ENCODE peak calls at places on chromosomes 5 and 9, in eight cellular contexts. One of them, this sample, is unnamed.

GRCh38 chr9:131757549-131757948 is 17.7 kb upstream of the RAPGEF1 start:
- DNase-seq in stimulated activated CD4-positive, alpha-beta T cell treated with anti-CD3 and anti-CD28 coated beads, Interleukin-2, amount 100 ng/mL, for 48 hours: no peak
- DNase-seq in midbrain: no peak
- DNase-seq in GM10248: no peak
- DNase-seq in thyroid gland: no peak
- DNase-seq in stimulated activated naive B cell treated with anti-CD40 and anti-IgM and Interleukin-4, amounts not matched to agents 10 μg/mL and 1 μg/mL and 100 μg/mL, for 72 hours: no peak
- DNase-seq in IMR-90: no peak
- DNase-seq in NAMALWA: no peak
- DNase-seq in this sample: no peak

GRCh38 chr5:140982083-140982716 is 15.9 kb downstream of the PCDHAC2 start:
- DNase-seq in midbrain: no peak
- DNase-seq in thyroid gland: no peak
- DNase-seq in GM10248: no peak
- DNase-seq in NAMALWA: no peak
- DNase-seq in IMR-90: no peak
- DNase-seq in stimulated activated CD4-positive, alpha-beta T cell treated with anti-CD3 and anti-CD28 coated beads, Interleukin-2, amount 100 ng/mL, for 48 hours: no peak
- DNase-seq in stimulated activated naive B cell treated with anti-CD40 and anti-IgM and Interleukin-4, amounts not matched to agents 10 μg/mL and 1 μg/mL and 100 μg/mL, for 72 hours: no peak
- DNase-seq in this sample: no peak

GRCh38 chr9:5489630-5490484 is 20.5 kb upstream of the PDCD1LG2 start:
- DNase-seq in stimulated activated CD4-positive, alpha-beta T cell treated with anti-CD3 and anti-CD28 coated beads, Interleukin-2, amount 100 ng/mL, for 48 hours: no peak
- DNase-seq in IMR-90: no peak
- DNase-seq in midbrain: no peak
- DNase-seq in NAMALWA: no peak
- DNase-seq in stimulated activated naive B cell treated with anti-CD40 and anti-IgM and Interleukin-4, amounts not matched to agents 10 μg/mL and 1 μg/mL and 100 μg/mL, for 72 hours: no peak
- DNase-seq in thyroid gland: no peak
- DNase-seq in GM10248: no peak
- DNase-seq in this sample: no peak

GRCh38 chr5:21263361-21263760 is 1275.4 kb upstream of the CDH18 start:
- DNase-seq in midbrain: no peak
- DNase-seq in stimulated activated naive B cell treated with anti-CD40 and anti-IgM and Interleukin-4, amounts not matched to agents 10 μg/mL and 1 μg/mL and 100 μg/mL, for 72 hours: no peak
- DNase-seq in GM10248: no peak
- DNase-seq in NAMALWA: no peak
- DNase-seq in thyroid gland: no peak
- DNase-seq in IMR-90: no peak
- DNase-seq in stimulated activated CD4-positive, alpha-beta T cell treated with anti-CD3 and anti-CD28 coated beads, Interleukin-2, amount 100 ng/mL, for 48 hours: no peak
- DNase-seq in this sample: no peak

GRCh38 chr9:124457887-124458431 is 7.7 kb downstream of the ADGRD2 start:
- DNase-seq in midbrain: no peak
- DNase-seq in NAMALWA: no peak
- DNase-seq in thyroid gland: no peak
- DNase-seq in stimulated activated CD4-positive, alpha-beta T cell treated with anti-CD3 and anti-CD28 coated beads, Interleukin-2, amount 100 ng/mL, for 48 hours: no peak
- DNase-seq in stimulated activated naive B cell treated with anti-CD40 and anti-IgM and Interleukin-4, amounts not matched to agents 10 μg/mL and 1 μg/mL and 100 μg/mL, for 72 hours: no peak
- DNase-seq in GM10248: no peak
- DNase-seq in IMR-90: no peak
- DNase-seq in this sample: no peak

GRCh38 chr5:15757103-15757502 is 257.1 kb downstream of the FBXL7 start:
- DNase-seq in GM10248: no peak
- DNase-seq in thyroid gland: no peak
- DNase-seq in stimulated activated naive B cell treated with anti-CD40 and anti-IgM and Interleukin-4, amounts not matched to agents 10 μg/mL and 1 μg/mL and 100 μg/mL, for 72 hours: no peak
- DNase-seq in stimulated activated CD4-positive, alpha-beta T cell treated with anti-CD3 and anti-CD28 coated beads, Interleukin-2, amount 100 ng/mL, for 48 hours: no peak
- DNase-seq in midbrain: no peak
- DNase-seq in NAMALWA: no peak
- DNase-seq in IMR-90: peak; percentile 64
- DNase-seq in this sample: no peak

GRCh38 chr9:120109242-120109641 is 470.7 kb downstream of the CDK5RAP2 start:
- DNase-seq in stimulated activated CD4-positive, alpha-beta T cell treated with anti-CD3 and anti-CD28 coated beads, Interleukin-2, amount 100 ng/mL, for 48 hours: no peak
- DNase-seq in stimulated activated naive B cell treated with anti-CD40 and anti-IgM and Interleukin-4, amounts not matched to agents 10 μg/mL and 1 μg/mL and 100 μg/mL, for 72 hours: no peak
- DNase-seq in GM10248: no peak
- DNase-seq in thyroid gland: no peak
- DNase-seq in NAMALWA: peak; percentile 22
- DNase-seq in IMR-90: no peak
- DNase-seq in midbrain: no peak
- DNase-seq in this sample: no peak

GRCh38 chr5:78627175-78627574 is 21.4 kb downstream of the LHFPL2 start:
- DNase-seq in midbrain: peak; percentile 54
- DNase-seq in stimulated activated naive B cell treated with anti-CD40 and anti-IgM and Interleukin-4, amounts not matched to agents 10 μg/mL and 1 μg/mL and 100 μg/mL, for 72 hours: no peak
- DNase-seq in IMR-90: no peak
- DNase-seq in stimulated activated CD4-positive, alpha-beta T cell treated with anti-CD3 and anti-CD28 coated beads, Interleukin-2, amount 100 ng/mL, for 48 hours: no peak
- DNase-seq in GM10248: no peak
- DNase-seq in thyroid gland: no peak
- DNase-seq in NAMALWA: no peak
- DNase-seq in this sample: no peak

GRCh38 chr9:84258371-84258770 is 82.2 kb downstream of the SLC28A3 start:
- DNase-seq in midbrain: no peak
- DNase-seq in NAMALWA: no peak
- DNase-seq in thyroid gland: peak; percentile 10
- DNase-seq in GM10248: no peak
- DNase-seq in stimulated activated CD4-positive, alpha-beta T cell treated with anti-CD3 and anti-CD28 coated beads, Interleukin-2, amount 100 ng/mL, for 48 hours: no peak
- DNase-seq in stimulated activated naive B cell treated with anti-CD40 and anti-IgM and Interleukin-4, amounts not matched to agents 10 μg/mL and 1 μg/mL and 100 μg/mL, for 72 hours: no peak
- DNase-seq in IMR-90: no peak
- DNase-seq in this sample: no peak

GRCh38 chr9:129338701-129339445 is 160.8 kb upstream of the IER5L start:
- DNase-seq in midbrain: no peak
- DNase-seq in IMR-90: peak; percentile 78
- DNase-seq in stimulated activated CD4-positive, alpha-beta T cell treated with anti-CD3 and anti-CD28 coated beads, Interleukin-2, amount 100 ng/mL, for 48 hours: no peak
- DNase-seq in NAMALWA: no peak
- DNase-seq in thyroid gland: no peak
- DNase-seq in GM10248: no peak
- DNase-seq in stimulated activated naive B cell treated with anti-CD40 and anti-IgM and Interleukin-4, amounts not matched to agents 10 μg/mL and 1 μg/mL and 100 μg/mL, for 72 hours: no peak
- DNase-seq in this sample: no peak

GRCh38 chr5:129716235-129717030 is 31.5 kb upstream of the MINAR2 start:
- DNase-seq in stimulated activated CD4-positive, alpha-beta T cell treated with anti-CD3 and anti-CD28 coated beads, Interleukin-2, amount 100 ng/mL, for 48 hours: no peak
- DNase-seq in NAMALWA: no peak
- DNase-seq in GM10248: no peak
- DNase-seq in IMR-90: no peak
- DNase-seq in thyroid gland: no peak
- DNase-seq in stimulated activated naive B cell treated with anti-CD40 and anti-IgM and Interleukin-4, amounts not matched to agents 10 μg/mL and 1 μg/mL and 100 μg/mL, for 72 hours: no peak
- DNase-seq in midbrain: no peak
- DNase-seq in this sample: no peak

GRCh38 chr5:157544623-157544989 is 31.0 kb downstream of the ADAM19 start:
- DNase-seq in thyroid gland: no peak
- DNase-seq in NAMALWA: no peak
- DNase-seq in stimulated activated CD4-positive, alpha-beta T cell treated with anti-CD3 and anti-CD28 coated beads, Interleukin-2, amount 100 ng/mL, for 48 hours: no peak
- DNase-seq in midbrain: no peak
- DNase-seq in IMR-90: no peak
- DNase-seq in GM10248: no peak
- DNase-seq in stimulated activated naive B cell treated with anti-CD40 and anti-IgM and Interleukin-4, amounts not matched to agents 10 μg/mL and 1 μg/mL and 100 μg/mL, for 72 hours: no peak
- DNase-seq in this sample: no peak

GRCh38 chr5:83576341-83576740 is 104.8 kb downstream of the VCAN start:
- DNase-seq in stimulated activated CD4-positive, alpha-beta T cell treated with anti-CD3 and anti-CD28 coated beads, Interleukin-2, amount 100 ng/mL, for 48 hours: no peak
- DNase-seq in GM10248: no peak
- DNase-seq in thyroid gland: no peak
- DNase-seq in stimulated activated naive B cell treated with anti-CD40 and anti-IgM and Interleukin-4, amounts not matched to agents 10 μg/mL and 1 μg/mL and 100 μg/mL, for 72 hours: no peak
- DNase-seq in IMR-90: peak; percentile 52
- DNase-seq in NAMALWA: no peak
- DNase-seq in midbrain: no peak
- DNase-seq in this sample: no peak

GRCh38 chr9:71853084-71853483 is 57.9 kb downstream of the ABHD17B start:
- DNase-seq in midbrain: no peak
- DNase-seq in NAMALWA: no peak
- DNase-seq in stimulated activated naive B cell treated with anti-CD40 and anti-IgM and Interleukin-4, amounts not matched to agents 10 μg/mL and 1 μg/mL and 100 μg/mL, for 72 hours: no peak
- DNase-seq in stimulated activated CD4-positive, alpha-beta T cell treated with anti-CD3 and anti-CD28 coated beads, Interleukin-2, amount 100 ng/mL, for 48 hours: no peak
- DNase-seq in thyroid gland: no peak
- DNase-seq in GM10248: no peak
- DNase-seq in IMR-90: no peak
- DNase-seq in this sample: no peak

GRCh38 chr9:93252781-93253530 is 69.0 kb downstream of the WNK2 start:
- DNase-seq in midbrain: no peak
- DNase-seq in stimulated activated naive B cell treated with anti-CD40 and anti-IgM and Interleukin-4, amounts not matched to agents 10 μg/mL and 1 μg/mL and 100 μg/mL, for 72 hours: no peak
- DNase-seq in GM10248: no peak
- DNase-seq in stimulated activated CD4-positive, alpha-beta T cell treated with anti-CD3 and anti-CD28 coated beads, Interleukin-2, amount 100 ng/mL, for 48 hours: no peak
- DNase-seq in thyroid gland: no peak
- DNase-seq in IMR-90: no peak
- DNase-seq in NAMALWA: no peak
- DNase-seq in this sample: no peak

GRCh38 chr5:57298985-57299491 is 125.2 kb downstream of the GPBP1 start:
- DNase-seq in stimulated activated naive B cell treated with anti-CD40 and anti-IgM and Interleukin-4, amounts not matched to agents 10 μg/mL and 1 μg/mL and 100 μg/mL, for 72 hours: peak; percentile 17
- DNase-seq in NAMALWA: peak; percentile 66
- DNase-seq in stimulated activated CD4-positive, alpha-beta T cell treated with anti-CD3 and anti-CD28 coated beads, Interleukin-2, amount 100 ng/mL, for 48 hours: peak; percentile 31
- DNase-seq in midbrain: peak; percentile 80
- DNase-seq in IMR-90: peak; percentile 86
- DNase-seq in GM10248: peak; percentile 29
- DNase-seq in thyroid gland: peak; percentile 35
- DNase-seq in this sample: peak; percentile 54

GRCh38 chr5:79934681-79935080 is 56.4 kb downstream of the MTX3 start:
- DNase-seq in stimulated activated CD4-positive, alpha-beta T cell treated with anti-CD3 and anti-CD28 coated beads, Interleukin-2, amount 100 ng/mL, for 48 hours: no peak
- DNase-seq in NAMALWA: no peak
- DNase-seq in GM10248: no peak
- DNase-seq in thyroid gland: no peak
- DNase-seq in IMR-90: no peak
- DNase-seq in midbrain: no peak
- DNase-seq in stimulated activated naive B cell treated with anti-CD40 and anti-IgM and Interleukin-4, amounts not matched to agents 10 μg/mL and 1 μg/mL and 100 μg/mL, for 72 hours: no peak
- DNase-seq in this sample: no peak

GRCh38 chr5:140351609-140352334 is 5.4 kb upstream of the HBEGF start:
- DNase-seq in GM10248: peak; percentile 70
- DNase-seq in midbrain: peak; percentile 81
- DNase-seq in stimulated activated CD4-positive, alpha-beta T cell treated with anti-CD3 and anti-CD28 coated beads, Interleukin-2, amount 100 ng/mL, for 48 hours: peak; percentile 61
- DNase-seq in NAMALWA: peak; percentile 91
- DNase-seq in thyroid gland: peak; percentile 44
- DNase-seq in IMR-90: peak; percentile 70
- DNase-seq in stimulated activated naive B cell treated with anti-CD40 and anti-IgM and Interleukin-4, amounts not matched to agents 10 μg/mL and 1 μg/mL and 100 μg/mL, for 72 hours: peak; percentile 43
- DNase-seq in this sample: peak; percentile 68

GRCh38 chr5:177447066-177447610 is 524 bp downstream of the PRR7 start:
- DNase-seq in midbrain: peak; percentile 74
- DNase-seq in thyroid gland: peak; percentile 28
- DNase-seq in IMR-90: peak; percentile 25
- DNase-seq in stimulated activated naive B cell treated with anti-CD40 and anti-IgM and Interleukin-4, amounts not matched to agents 10 μg/mL and 1 μg/mL and 100 μg/mL, for 72 hours: peak; percentile 46
- DNase-seq in stimulated activated CD4-positive, alpha-beta T cell treated with anti-CD3 and anti-CD28 coated beads, Interleukin-2, amount 100 ng/mL, for 48 hours: no peak
- DNase-seq in NAMALWA: peak; percentile 73
- DNase-seq in GM10248: peak; percentile 79
- DNase-seq in this sample: no peak

GRCh38 chr9:107504585-107505455 is 15.3 kb upstream of the KLF4 start:
- DNase-seq in stimulated activated CD4-positive, alpha-beta T cell treated with anti-CD3 and anti-CD28 coated beads, Interleukin-2, amount 100 ng/mL, for 48 hours: no peak
- DNase-seq in midbrain: no peak
- DNase-seq in stimulated activated naive B cell treated with anti-CD40 and anti-IgM and Interleukin-4, amounts not matched to agents 10 μg/mL and 1 μg/mL and 100 μg/mL, for 72 hours: no peak
- DNase-seq in IMR-90: peak; percentile 93
- DNase-seq in GM10248: no peak
- DNase-seq in thyroid gland: peak; percentile 24
- DNase-seq in NAMALWA: no peak
- DNase-seq in this sample: no peak

GRCh38 chr5:154118832-154119442 is 71.6 kb upstream of the GALNT10 start:
- DNase-seq in NAMALWA: peak; percentile 41
- DNase-seq in IMR-90: peak; percentile 13
- DNase-seq in stimulated activated CD4-positive, alpha-beta T cell treated with anti-CD3 and anti-CD28 coated beads, Interleukin-2, amount 100 ng/mL, for 48 hours: no peak
- DNase-seq in stimulated activated naive B cell treated with anti-CD40 and anti-IgM and Interleukin-4, amounts not matched to agents 10 μg/mL and 1 μg/mL and 100 μg/mL, for 72 hours: no peak
- DNase-seq in midbrain: no peak
- DNase-seq in thyroid gland: peak; percentile 85
- DNase-seq in GM10248: no peak
- DNase-seq in this sample: no peak

GRCh38 chr5:65121880-65122436 is 353.2 kb downstream of the CWC27 start:
- DNase-seq in stimulated activated naive B cell treated with anti-CD40 and anti-IgM and Interleukin-4, amounts not matched to agents 10 μg/mL and 1 μg/mL and 100 μg/mL, for 72 hours: no peak
- DNase-seq in thyroid gland: no peak
- DNase-seq in stimulated activated CD4-positive, alpha-beta T cell treated with anti-CD3 and anti-CD28 coated beads, Interleukin-2, amount 100 ng/mL, for 48 hours: no peak
- DNase-seq in midbrain: no peak
- DNase-seq in NAMALWA: no peak
- DNase-seq in IMR-90: peak; percentile 92
- DNase-seq in GM10248: no peak
- DNase-seq in this sample: no peak

GRCh38 chr9:73199886-73200285 is 48.2 kb downstream of the ANXA1 start:
- DNase-seq in midbrain: no peak
- DNase-seq in IMR-90: no peak
- DNase-seq in NAMALWA: no peak
- DNase-seq in stimulated activated CD4-positive, alpha-beta T cell treated with anti-CD3 and anti-CD28 coated beads, Interleukin-2, amount 100 ng/mL, for 48 hours: no peak
- DNase-seq in GM10248: no peak
- DNase-seq in stimulated activated naive B cell treated with anti-CD40 and anti-IgM and Interleukin-4, amounts not matched to agents 10 μg/mL and 1 μg/mL and 100 μg/mL, for 72 hours: no peak
- DNase-seq in thyroid gland: no peak
- DNase-seq in this sample: no peak

GRCh38 chr5:49953-50544 is 41.9 kb upstream of the PLEKHG4B start:
- DNase-seq in midbrain: no peak
- DNase-seq in GM10248: no peak
- DNase-seq in stimulated activated naive B cell treated with anti-CD40 and anti-IgM and Interleukin-4, amounts not matched to agents 10 μg/mL and 1 μg/mL and 100 μg/mL, for 72 hours: no peak
- DNase-seq in thyroid gland: no peak
- DNase-seq in IMR-90: no peak
- DNase-seq in NAMALWA: no peak
- DNase-seq in stimulated activated CD4-positive, alpha-beta T cell treated with anti-CD3 and anti-CD28 coated beads, Interleukin-2, amount 100 ng/mL, for 48 hours: no peak
- DNase-seq in this sample: no peak

GRCh38 chr9:13750639-13751038 is 471.1 kb upstream of the MPDZ start:
- DNase-seq in midbrain: no peak
- DNase-seq in thyroid gland: no peak
- DNase-seq in stimulated activated CD4-positive, alpha-beta T cell treated with anti-CD3 and anti-CD28 coated beads, Interleukin-2, amount 100 ng/mL, for 48 hours: no peak
- DNase-seq in GM10248: no peak
- DNase-seq in stimulated activated naive B cell treated with anti-CD40 and anti-IgM and Interleukin-4, amounts not matched to agents 10 μg/mL and 1 μg/mL and 100 μg/mL, for 72 hours: no peak
- DNase-seq in NAMALWA: no peak
- DNase-seq in IMR-90: no peak
- DNase-seq in this sample: no peak

GRCh38 chr9:137114220-137114612 is 317 bp downstream of the DPP7 start:
- DNase-seq in IMR-90: no peak
- DNase-seq in midbrain: no peak
- DNase-seq in thyroid gland: no peak
- DNase-seq in NAMALWA: no peak
- DNase-seq in stimulated activated naive B cell treated with anti-CD40 and anti-IgM and Interleukin-4, amounts not matched to agents 10 μg/mL and 1 μg/mL and 100 μg/mL, for 72 hours: no peak
- DNase-seq in stimulated activated CD4-positive, alpha-beta T cell treated with anti-CD3 and anti-CD28 coated beads, Interleukin-2, amount 100 ng/mL, for 48 hours: no peak
- DNase-seq in GM10248: no peak
- DNase-seq in this sample: no peak

GRCh38 chr5:85340790-85341189 is 956.1 kb upstream of the EDIL3 start:
- DNase-seq in stimulated activated CD4-positive, alpha-beta T cell treated with anti-CD3 and anti-CD28 coated beads, Interleukin-2, amount 100 ng/mL, for 48 hours: no peak
- DNase-seq in IMR-90: no peak
- DNase-seq in thyroid gland: no peak
- DNase-seq in stimulated activated naive B cell treated with anti-CD40 and anti-IgM and Interleukin-4, amounts not matched to agents 10 μg/mL and 1 μg/mL and 100 μg/mL, for 72 hours: no peak
- DNase-seq in midbrain: no peak
- DNase-seq in GM10248: no peak
- DNase-seq in NAMALWA: no peak
- DNase-seq in this sample: no peak

GRCh38 chr9:130235558-130236435 is 29.8 kb upstream of the HMCN2 start:
- DNase-seq in IMR-90: peak; percentile 50
- DNase-seq in stimulated activated naive B cell treated with anti-CD40 and anti-IgM and Interleukin-4, amounts not matched to agents 10 μg/mL and 1 μg/mL and 100 μg/mL, for 72 hours: peak; percentile 42
- DNase-seq in NAMALWA: peak; percentile 65
- DNase-seq in GM10248: peak; percentile 77
- DNase-seq in midbrain: peak; percentile 67
- DNase-seq in stimulated activated CD4-positive, alpha-beta T cell treated with anti-CD3 and anti-CD28 coated beads, Interleukin-2, amount 100 ng/mL, for 48 hours: peak; percentile 69
- DNase-seq in thyroid gland: peak; percentile 68
- DNase-seq in this sample: no peak

This sample was measured in glomerular endothelial cell.